ENCODE peak calls at places on chromosome 12, in nine cellular contexts. Y is pancreas; J is HCT116; D is mucosa of descending colon; X is Panc1; F is CD8-positive, alpha-beta T cell; N is thoracic aorta; G is A549; Q is heart left ventricle. C is an unnamed sample.

GRCh38 chr12:130280226-130280625 is 57.5 kb upstream of the PIWIL1 start:
- ATAC-seq in Y (no peak), X (no peak), G (no peak), J (no peak), Q (no peak), N (no peak), F (no peak), D (no peak), C (no peak)

GRCh38 chr12:464484-465267 is 4.9 kb downstream of the B4GALNT3 start:
- ATAC-seq in Y (peak), G (no peak), N (no peak), Q (peak), F (no peak), J (no peak), X (no peak), D (no peak), C (no peak)

GRCh38 chr12:59182191-59182590 is 261.9 kb upstream of the LRIG3 start:
- ATAC-seq in J (no peak), N (no peak), D (no peak), Y (no peak), Q (no peak), G (no peak), F (no peak), X (no peak), C (no peak)

GRCh38 chr12:116058574-116058973 is 218.9 kb downstream of the MED13L start:
- ATAC-seq in J (no peak), Y (no peak), D (no peak), F (no peak), X (no peak), N (no peak), G (no peak), Q (no peak), C (no peak)

GRCh38 chr12:24109381-24110039 is 160.0 kb upstream of the SOX5 start:
- ATAC-seq in G (no peak), Y (no peak), Q (no peak), N (no peak), J (no peak), D (no peak), F (no peak), X (no peak), C (no peak)

GRCh38 chr12:85155791-85156190 is 119.6 kb downstream of the LRRIQ1 start:
- ATAC-seq in G (peak), D (no peak), X (no peak), Y (no peak), F (no peak), N (no peak), Q (no peak), J (peak), C (no peak)

GRCh38 chr12:130879781-130880389 is 8.0 kb downstream of the RAN start:
- ATAC-seq in Y (no peak), F (peak), J (peak), G (peak), X (peak), N (no peak), D (peak), Q (no peak), C (no peak)

GRCh38 chr12:59070534-59070933 is 150.2 kb upstream of the LRIG3 start:
- ATAC-seq in D (no peak), G (no peak), X (no peak), Y (no peak), Q (no peak), J (no peak), N (no peak), F (no peak), C (no peak)

GRCh38 chr12:18723752-18724151 is 14.1 kb downstream of the PLCZ1 start:
- ATAC-seq in X (no peak), D (peak), J (peak), Y (no peak), G (no peak), Q (no peak), N (no peak), F (no peak), C (no peak)

GRCh38 chr12:40903040-40903439 is 210.8 kb downstream of the CNTN1 start:
- ATAC-seq in F (no peak), Q (no peak), J (no peak), G (no peak), N (no peak), Y (no peak), X (no peak), D (no peak), C (peak)

GRCh38 chr12:106109168-106109910 is 29.4 kb downstream of the NUAK1 start:
- ATAC-seq in Q (no peak), X (no peak), G (no peak), D (peak), J (no peak), N (no peak), Y (no peak), F (no peak), C (no peak)

GRCh38 chr12:89384050-89384749 is 31.9 kb upstream of the DUSP6 start:
- ATAC-seq in Q (peak), D (peak), X (no peak), N (peak), F (no peak), Y (peak), J (no peak), G (no peak), C (peak)

GRCh38 chr12:108586306-108586705 is 11.6 kb downstream of the TMEM119 start:
- ATAC-seq in X (no peak), Y (no peak), D (no peak), N (no peak), G (no peak), J (no peak), Q (no peak), F (no peak), C (no peak)

GRCh38 chr12:55874465-55874864 is 31.7 kb upstream of the MMP19 start:
- ATAC-seq in Q (no peak), N (no peak), Y (peak), J (no peak), F (no peak), G (no peak), D (no peak), X (no peak), C (no peak)

GRCh38 chr12:70467908-70468733 is 102.0 kb downstream of the KCNMB4 start:
- ATAC-seq in Q (no peak), D (no peak), N (no peak), X (no peak), Y (no peak), F (no peak), J (peak), G (no peak), C (no peak)

GRCh38 chr12:71440393-71441349 is 1.1 kb downstream of the LGR5 start:
- ATAC-seq in D (peak), Y (peak), X (peak), N (no peak), Q (no peak), F (no peak), J (peak), G (peak), C (no peak)

GRCh38 chr12:32454866-32455265 is 55.5 kb downstream of the FGD4 start:
- ATAC-seq in Q (no peak), X (no peak), D (peak), J (no peak), G (no peak), N (no peak), Y (peak), F (no peak), C (no peak)

GRCh38 chr12:75478395-75478794 is 2.2 kb upstream of the GLIPR1 start:
- ATAC-seq in G (no peak), N (no peak), Y (peak), F (peak), Q (peak), D (peak), X (no peak), J (no peak), C (no peak)

GRCh38 chr12:44317651-44318126 is 481.8 kb downstream of the TMEM117 start:
- ATAC-seq in D (peak), X (peak), Y (peak), Q (peak), J (peak), G (no peak), N (no peak), F (no peak), C (no peak)

GRCh38 chr12:11431486-11431885 is 36.1 kb upstream of the PRB2 start:
- ATAC-seq in J (no peak), G (no peak), Y (no peak), X (no peak), D (no peak), N (no peak), F (no peak), Q (no peak), C (no peak)

GRCh38 chr12:68229956-68230355 is 4.3 kb upstream of the IL26 start:
- ATAC-seq in D (no peak), J (no peak), Y (no peak), N (no peak), Q (no peak), X (no peak), F (no peak), G (no peak), C (no peak)

GRCh38 chr12:76080017-76080728 is 4.3 kb downstream of the NAP1L1 start:
- ATAC-seq in F (no peak), X (no peak), N (no peak), J (no peak), Q (no peak), G (no peak), D (no peak), Y (no peak), C (no peak)

GRCh38 chr12:6330192-6330591 is 11.7 kb downstream of the TNFRSF1A start:
- ATAC-seq in Q (no peak), D (no peak), F (no peak), G (no peak), X (no peak), Y (no peak), J (no peak), N (no peak), C (no peak)

GRCh38 chr12:111558107-111558376 is 41.1 kb downstream of the ATXN2 start:
- ATAC-seq in Y (no peak), X (no peak), G (no peak), F (no peak), D (no peak), Q (no peak), N (no peak), J (no peak), C (no peak)

GRCh38 chr12:74537126-74537706 is 419 bp upstream of the ATXN7L3B start:
- ATAC-seq in J (peak), F (peak), X (peak), Q (no peak), G (peak), N (peak), Y (peak), D (peak), C (peak)

GRCh38 chr12:57151741-57152407 is 4.5 kb upstream of the LRP1-AS start:
- ATAC-seq in G (no peak), Y (no peak), X (no peak), F (no peak), Q (peak), J (no peak), D (no peak), N (no peak), C (peak)

GRCh38 chr12:40145896-40146295 is 40.0 kb upstream of the SLC2A13 start:
- ATAC-seq in D (no peak), N (no peak), Y (no peak), X (no peak), Q (no peak), G (no peak), J (no peak), F (no peak), C (peak)

GRCh38 chr12:122753213-122753571 is 568 bp downstream of the DENR start:
- ATAC-seq in G (peak), Q (no peak), F (no peak), N (peak), J (no peak), X (no peak), D (peak), Y (no peak), C (no peak)

GRCh38 chr12:6352198-6353173 is 10.6 kb upstream of the TNFRSF1A start:
- ATAC-seq in D (peak), Q (no peak), F (no peak), N (no peak), X (no peak), G (peak), Y (peak), J (no peak), C (peak)

DNA sequence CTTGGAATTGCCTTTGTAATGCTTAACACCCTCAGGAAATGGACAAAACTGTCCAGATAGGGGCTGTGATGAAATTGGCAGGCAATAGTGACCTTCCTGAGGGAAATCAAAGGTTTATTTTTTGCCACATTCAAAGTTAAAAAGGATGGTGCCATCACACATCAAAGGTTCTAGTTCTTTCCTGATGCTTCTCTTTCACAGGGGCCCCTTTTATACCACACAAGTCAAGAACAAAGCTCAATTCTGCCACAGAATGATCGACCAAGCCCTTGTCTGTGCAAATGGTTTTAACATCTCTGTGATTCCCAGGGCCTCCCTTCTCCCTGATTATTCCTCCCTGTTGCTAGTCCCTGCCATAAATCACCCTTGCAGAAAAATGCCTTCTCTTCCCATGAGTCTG is 22.6 kb downstream of the SMCO2 start:
- ATAC-seq in F (no peak), G (no peak), J (no peak), Q (no peak), X (no peak), Y (no peak), D (no peak), N (no peak), C (no peak)
- H3K4me3 ChIP-seq in F (no peak), G (no peak), J (no peak), Q (no peak), X (no peak), Y (no peak), D (no peak), N (no peak), C (no peak)

GRCh38 chr12:54349658-54350057 is 14.6 kb downstream of the GPR84 start:
- ATAC-seq in D (no peak), Q (no peak), G (no peak), N (no peak), F (no peak), X (no peak), Y (no peak), J (no peak), C (no peak)

GRCh38 chr12:54350743-54351142 is 13.5 kb downstream of the GPR84 start:
- ATAC-seq in X (no peak), D (no peak), F (no peak), Y (no peak), G (no peak), N (no peak), Q (no peak), J (no peak), C (no peak)

GRCh38 chr12:54352891-54353874 is 11.1 kb downstream of the GPR84 start:
- ATAC-seq in D (peak), X (peak), Q (peak), N (no peak), Y (peak), G (peak), F (no peak), J (no peak), C (peak)

GRCh38 chr12:54349031-54349430 is 15.3 kb downstream of the GPR84 start:
- ATAC-seq in Q (no peak), D (no peak), X (no peak), Y (no peak), N (no peak), J (no peak), G (no peak), F (no peak), C (no peak)

GRCh38 chr12:54352022-54352531 is 12.2 kb downstream of the GPR84 start:
- ATAC-seq in N (peak), G (no peak), J (no peak), D (peak), X (no peak), Q (peak), F (peak), Y (peak), C (peak)
- H3K4me3 ChIP-seq in N (peak), G (no peak), J (no peak), D (no peak), X (no peak), Q (no peak), F (peak), Y (no peak), C (no peak)

GRCh38 chr12:124100572-124101178 is 127.7 kb downstream of the ZNF664 start:
- ATAC-seq in G (no peak), J (no peak), F (no peak), Q (no peak), Y (no peak), D (no peak), N (no peak), X (no peak), C (no peak)
- H3K4me3 ChIP-seq in G (no peak), J (no peak), F (no peak), Q (no peak), Y (no peak), D (no peak), N (no peak), X (no peak), C (no peak)

DNA sequence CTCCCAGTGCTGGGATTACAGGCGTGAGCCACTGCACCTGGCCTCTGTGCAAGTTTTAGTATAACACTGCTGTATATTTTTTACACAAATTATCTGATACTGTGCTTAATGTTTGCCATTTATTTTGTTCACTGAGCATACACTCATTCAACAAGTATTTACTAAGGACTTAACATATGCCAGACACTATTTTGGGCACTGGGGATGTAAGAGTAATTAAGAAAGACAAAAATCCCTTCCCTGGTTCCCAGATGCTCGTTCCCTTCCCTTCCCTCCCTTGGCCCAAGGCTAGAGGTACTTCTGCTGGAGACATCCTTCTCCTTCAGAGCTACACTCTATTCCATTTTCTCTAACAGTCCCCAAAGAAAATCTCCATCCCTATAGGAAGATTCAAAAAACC is 12.5 kb downstream of the CIT start:
- ATAC-seq in Q (no peak), D (no peak), Y (no peak), N (no peak), J (no peak), G (no peak), X (no peak), F (no peak), C (no peak)
- H3K4me3 ChIP-seq in Q (no peak), D (no peak), Y (no peak), N (no peak), J (no peak), G (no peak), X (no peak), F (no peak), C (no peak)

GRCh38 chr12:78040111-78040510 is 209.4 kb downstream of the NAV3 start:
- ATAC-seq in G (no peak), N (no peak), Y (no peak), X (no peak), J (no peak), F (no peak), Q (no peak), D (no peak), C (no peak)
- H3K4me3 ChIP-seq in G (no peak), N (no peak), Y (no peak), X (no peak), J (no peak), F (no peak), Q (no peak), D (no peak), C (no peak)

GRCh38 chr12:25882266-25882665 is 76.2 kb upstream of the RASSF8 start:
- ATAC-seq in F (no peak), J (no peak), D (no peak), N (no peak), Y (no peak), G (no peak), Q (no peak), X (no peak), C (no peak)
- H3K4me3 ChIP-seq in F (no peak), J (no peak), D (no peak), N (no peak), Y (no peak), G (no peak), Q (no peak), X (no peak), C (no peak)

GRCh38 chr12:48677782-48678181 is 4.3 kb downstream of the KANSL2 start:
- ATAC-seq in Y (no peak), G (no peak), Q (no peak), J (no peak), N (no peak), X (no peak), D (no peak), F (no peak), C (no peak)
- H3K4me3 ChIP-seq in Y (no peak), G (no peak), Q (no peak), J (no peak), N (no peak), X (no peak), D (no peak), F (no peak), C (no peak)